ENCODE peak calls at places on chromosomes 6 and 20, in eight cellular contexts. One of them, this sample, is unnamed.

GRCh38 chr20:43699941-43700565 is 26.7 kb downstream of the GTSF1L start:
- DNase-seq in transverse colon: no peak
- DNase-seq in brain microvascular endothelial cell: no peak
- DNase-seq in H7: no peak
- DNase-seq in tibial artery: no peak
- DNase-seq in heart left ventricle: no peak
- DNase-seq in uterus: no peak
- DNase-seq in foreskin fibroblast: no peak
- DNase-seq in this sample: no peak

GRCh38 chr6:136886110-136886509 is 36.0 kb upstream of the SLC35D3 start:
- DNase-seq in transverse colon: no peak
- DNase-seq in brain microvascular endothelial cell: no peak
- DNase-seq in H7: no peak
- DNase-seq in tibial artery: no peak
- DNase-seq in heart left ventricle: no peak
- DNase-seq in uterus: no peak
- DNase-seq in foreskin fibroblast: peak; percentile 18
- DNase-seq in this sample: no peak

GRCh38 chr6:99032396-99032795 is 84.7 kb upstream of the FBXL4 start:
- DNase-seq in transverse colon: no peak
- DNase-seq in brain microvascular endothelial cell: no peak
- DNase-seq in H7: no peak
- DNase-seq in tibial artery: no peak
- DNase-seq in heart left ventricle: no peak
- DNase-seq in uterus: no peak
- DNase-seq in foreskin fibroblast: no peak
- DNase-seq in this sample: no peak

GRCh38 chr20:13915244-13915643 is 75.2 kb downstream of the SEL1L2 start:
- DNase-seq in transverse colon: no peak
- DNase-seq in brain microvascular endothelial cell: no peak
- DNase-seq in H7: no peak
- DNase-seq in tibial artery: no peak
- DNase-seq in heart left ventricle: no peak
- DNase-seq in uterus: no peak
- DNase-seq in foreskin fibroblast: no peak
- DNase-seq in this sample: no peak

GRCh38 chr20:50215917-50216316 is 25.3 kb downstream of the CEBPB start:
- DNase-seq in transverse colon: peak; percentile 56
- DNase-seq in brain microvascular endothelial cell: no peak
- DNase-seq in H7: peak; percentile 63
- DNase-seq in tibial artery: peak; percentile 55
- DNase-seq in heart left ventricle: no peak
- DNase-seq in uterus: no peak
- DNase-seq in foreskin fibroblast: no peak
- DNase-seq in this sample: no peak

GRCh38 chr6:13267142-13267621 is 61.2 kb downstream of the TBC1D7 start:
- DNase-seq in transverse colon: no peak
- DNase-seq in brain microvascular endothelial cell: peak; percentile 1
- DNase-seq in H7: no peak
- DNase-seq in tibial artery: no peak
- DNase-seq in heart left ventricle: no peak
- DNase-seq in uterus: no peak
- DNase-seq in foreskin fibroblast: peak; percentile 75
- DNase-seq in this sample: peak; percentile 39

GRCh38 chr6:154792761-154793160 is 59.5 kb downstream of the SCAF8 start:
- DNase-seq in transverse colon: no peak
- DNase-seq in brain microvascular endothelial cell: peak; percentile 12
- DNase-seq in H7: no peak
- DNase-seq in tibial artery: no peak
- DNase-seq in heart left ventricle: no peak
- DNase-seq in uterus: no peak
- DNase-seq in foreskin fibroblast: no peak
- DNase-seq in this sample: peak; percentile 25

GRCh38 chr20:37567331-37567665 is 39.6 kb upstream of the BLCAP start:
- DNase-seq in transverse colon: no peak
- DNase-seq in brain microvascular endothelial cell: no peak
- DNase-seq in H7: peak; percentile 52
- DNase-seq in tibial artery: peak; percentile 35
- DNase-seq in heart left ventricle: no peak
- DNase-seq in uterus: no peak
- DNase-seq in foreskin fibroblast: no peak
- DNase-seq in this sample: no peak

GRCh38 chr6:156652231-156652750 is 124.9 kb upstream of the ARID1B start:
- DNase-seq in transverse colon: no peak
- DNase-seq in brain microvascular endothelial cell: no peak
- DNase-seq in H7: no peak
- DNase-seq in tibial artery: no peak
- DNase-seq in heart left ventricle: no peak
- DNase-seq in uterus: no peak
- DNase-seq in foreskin fibroblast: no peak
- DNase-seq in this sample: peak; percentile 30

GRCh38 chr6:40912158-40912946 is 126.7 kb downstream of the UNC5CL start:
- DNase-seq in transverse colon: peak; percentile 61
- DNase-seq in brain microvascular endothelial cell: no peak
- DNase-seq in H7: peak; percentile 64
- DNase-seq in tibial artery: no peak
- DNase-seq in heart left ventricle: peak; percentile 46
- DNase-seq in uterus: no peak
- DNase-seq in foreskin fibroblast: peak; percentile 44
- DNase-seq in this sample: peak; percentile 23

GRCh38 chr20:16778159-16778558 is 30.0 kb downstream of the OTOR start:
- DNase-seq in transverse colon: no peak
- DNase-seq in brain microvascular endothelial cell: no peak
- DNase-seq in H7: no peak
- DNase-seq in tibial artery: no peak
- DNase-seq in heart left ventricle: no peak
- DNase-seq in uterus: no peak
- DNase-seq in foreskin fibroblast: no peak
- DNase-seq in this sample: no peak

GRCh38 chr6:139342957-139343750 is 31.3 kb downstream of the CITED2 start:
- DNase-seq in transverse colon: no peak
- DNase-seq in brain microvascular endothelial cell: no peak
- DNase-seq in H7: no peak
- DNase-seq in tibial artery: no peak
- DNase-seq in heart left ventricle: no peak
- DNase-seq in uterus: no peak
- DNase-seq in foreskin fibroblast: no peak
- DNase-seq in this sample: no peak

GRCh38 chr6:2952557-2953095 is 18.7 kb downstream of the SERPINB6 start:
- DNase-seq in transverse colon: peak; percentile 87
- DNase-seq in brain microvascular endothelial cell: peak; percentile 81
- DNase-seq in H7: peak; percentile 93
- DNase-seq in tibial artery: peak; percentile 93
- DNase-seq in heart left ventricle: peak; percentile 75
- DNase-seq in uterus: peak; percentile 85
- DNase-seq in foreskin fibroblast: peak; percentile 94
- DNase-seq in this sample: peak; percentile 87
- H3K4me3 ChIP-seq in transverse colon: no peak overlapping the region
- H3K4me3 ChIP-seq in brain microvascular endothelial cell: peak overlapping the region; percentile 26
- H3K4me3 ChIP-seq in H7: no peak overlapping the region
- H3K4me3 ChIP-seq in tibial artery: peak overlapping the region; percentile 4
- H3K4me3 ChIP-seq in heart left ventricle: peak overlapping the region; percentile 10
- H3K4me3 ChIP-seq in uterus: no peak overlapping the region
- H3K4me3 ChIP-seq in foreskin fibroblast: no peak overlapping the region
- H3K4me3 ChIP-seq in this sample: no peak overlapping the region

GRCh38 chr6:69069881-69070280 is 434.8 kb downstream of the ADGRB3 start:
- DNase-seq in transverse colon: no peak
- DNase-seq in brain microvascular endothelial cell: no peak
- DNase-seq in H7: no peak
- DNase-seq in tibial artery: no peak
- DNase-seq in heart left ventricle: no peak
- DNase-seq in uterus: no peak
- DNase-seq in foreskin fibroblast: peak; percentile 4
- DNase-seq in this sample: no peak
- H3K4me3 ChIP-seq in transverse colon: no peak overlapping the region
- H3K4me3 ChIP-seq in brain microvascular endothelial cell: no peak overlapping the region
- H3K4me3 ChIP-seq in H7: no peak overlapping the region
- H3K4me3 ChIP-seq in tibial artery: no peak overlapping the region
- H3K4me3 ChIP-seq in heart left ventricle: no peak overlapping the region
- H3K4me3 ChIP-seq in uterus: no peak overlapping the region
- H3K4me3 ChIP-seq in foreskin fibroblast: no peak overlapping the region
- H3K4me3 ChIP-seq in this sample: no peak overlapping the region

DNA sequence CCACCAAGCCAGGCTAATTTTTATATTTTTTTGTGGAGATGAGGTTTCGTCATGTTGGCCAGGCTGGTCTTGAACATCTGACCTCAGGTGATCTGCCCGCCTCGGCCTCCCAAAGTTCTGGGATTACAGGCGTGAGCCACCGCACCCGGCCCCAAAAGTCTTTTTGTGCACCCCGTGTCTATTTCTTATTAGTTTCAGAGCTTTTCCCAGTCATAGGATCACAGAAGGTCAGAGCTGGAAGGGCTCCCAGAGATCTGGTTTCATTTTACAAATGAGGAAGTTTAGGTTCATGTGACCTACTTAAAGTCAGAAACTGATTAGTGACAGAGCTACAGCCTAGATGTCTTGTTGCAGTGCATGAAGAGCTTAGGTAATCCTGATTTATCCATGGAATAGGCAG is 1.6 kb upstream of the OGFRL1 start:
- DNase-seq in transverse colon: peak; percentile 13
- DNase-seq in brain microvascular endothelial cell: no peak
- DNase-seq in H7: no peak
- DNase-seq in tibial artery: no peak
- DNase-seq in heart left ventricle: peak; percentile 25
- DNase-seq in uterus: no peak
- DNase-seq in foreskin fibroblast: peak; percentile 81
- DNase-seq in this sample: peak; percentile 31
- H3K4me3 ChIP-seq in transverse colon: no peak overlapping the region
- H3K4me3 ChIP-seq in brain microvascular endothelial cell: no peak overlapping the region
- H3K4me3 ChIP-seq in H7: no peak overlapping the region
- H3K4me3 ChIP-seq in tibial artery: no peak overlapping the region
- H3K4me3 ChIP-seq in heart left ventricle: no peak overlapping the region
- H3K4me3 ChIP-seq in uterus: no peak overlapping the region
- H3K4me3 ChIP-seq in foreskin fibroblast: peak overlapping the region; percentile 14
- H3K4me3 ChIP-seq in this sample: no peak overlapping the region

DNA sequence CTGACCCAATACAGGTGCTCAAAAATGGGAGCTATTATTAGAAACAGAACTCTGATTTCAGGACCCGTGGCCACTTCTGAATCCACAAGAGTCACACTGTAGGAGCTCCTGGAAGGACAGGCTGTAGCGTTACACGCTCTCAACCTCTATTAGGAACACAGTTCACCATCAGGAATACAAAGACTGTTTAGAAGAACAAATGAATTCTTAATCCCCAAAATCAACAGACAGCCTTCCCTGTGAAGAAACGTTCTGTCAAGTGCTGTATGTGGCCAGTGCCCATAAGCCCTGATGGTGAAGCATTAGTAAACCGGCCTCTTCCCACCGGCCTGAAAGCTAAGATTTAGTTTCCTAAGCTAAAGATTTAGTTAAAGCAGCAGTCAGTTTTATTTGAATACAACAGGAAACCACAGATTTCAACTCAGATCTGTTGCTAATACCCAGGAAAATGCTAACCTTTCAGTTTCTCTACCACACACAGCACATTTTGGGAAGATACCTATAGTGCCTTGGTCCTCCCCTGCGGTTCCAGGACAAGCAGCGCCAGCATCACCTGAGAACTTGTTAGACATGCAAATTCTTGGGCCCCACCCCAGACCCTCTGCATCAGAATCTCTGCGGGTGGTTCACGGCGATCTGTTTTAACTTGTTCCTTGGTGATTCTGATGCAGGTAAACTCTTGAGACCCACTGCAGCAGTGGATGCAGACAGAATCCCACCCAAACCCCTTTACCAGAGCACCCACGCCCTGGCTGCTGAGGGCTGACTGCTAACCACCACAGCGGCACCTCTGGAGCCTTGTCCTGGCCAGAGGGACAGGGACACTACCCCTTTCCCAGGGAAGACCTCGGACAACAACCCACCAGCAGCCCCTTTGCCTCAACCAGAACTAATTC is 33.4 kb downstream of the MTRES1 start:
- DNase-seq in transverse colon: no peak
- DNase-seq in brain microvascular endothelial cell: no peak
- DNase-seq in H7: peak; percentile 68
- DNase-seq in tibial artery: no peak
- DNase-seq in heart left ventricle: no peak
- DNase-seq in uterus: no peak
- DNase-seq in foreskin fibroblast: peak; percentile 24
- DNase-seq in this sample: no peak
- H3K4me3 ChIP-seq in transverse colon: no peak overlapping the region
- H3K4me3 ChIP-seq in brain microvascular endothelial cell: no peak overlapping the region
- H3K4me3 ChIP-seq in H7: no peak overlapping the region
- H3K4me3 ChIP-seq in tibial artery: no peak overlapping the region
- H3K4me3 ChIP-seq in heart left ventricle: no peak overlapping the region
- H3K4me3 ChIP-seq in uterus: no peak overlapping the region
- H3K4me3 ChIP-seq in foreskin fibroblast: no peak overlapping the region
- H3K4me3 ChIP-seq in this sample: no peak overlapping the region

GRCh38 chr6:10513544-10513943 is 7.6 kb upstream of the GCNT2 start:
- DNase-seq in transverse colon: no peak
- DNase-seq in brain microvascular endothelial cell: no peak
- DNase-seq in H7: no peak
- DNase-seq in tibial artery: no peak
- DNase-seq in heart left ventricle: no peak
- DNase-seq in uterus: no peak
- DNase-seq in foreskin fibroblast: no peak
- DNase-seq in this sample: no peak

GRCh38 chr6:10511477-10511876 is 9.7 kb upstream of the GCNT2 start:
- DNase-seq in transverse colon: no peak
- DNase-seq in brain microvascular endothelial cell: peak; percentile 8
- DNase-seq in H7: no peak
- DNase-seq in tibial artery: no peak
- DNase-seq in heart left ventricle: peak; percentile 36
- DNase-seq in uterus: no peak
- DNase-seq in foreskin fibroblast: peak; percentile 19
- DNase-seq in this sample: no peak

GRCh38 chr6:10507715-10508114 is 13.4 kb upstream of the GCNT2 start:
- DNase-seq in transverse colon: no peak
- DNase-seq in brain microvascular endothelial cell: no peak
- DNase-seq in H7: no peak
- DNase-seq in tibial artery: no peak
- DNase-seq in heart left ventricle: no peak
- DNase-seq in uterus: no peak
- DNase-seq in foreskin fibroblast: no peak
- DNase-seq in this sample: no peak

GRCh38 chr6:10514049-10514780 is 6.9 kb upstream of the GCNT2 start:
- DNase-seq in transverse colon: no peak
- DNase-seq in brain microvascular endothelial cell: no peak
- DNase-seq in H7: no peak
- DNase-seq in tibial artery: no peak
- DNase-seq in heart left ventricle: no peak
- DNase-seq in uterus: no peak
- DNase-seq in foreskin fibroblast: no peak
- DNase-seq in this sample: no peak

GRCh38 chr6:10510592-10511367 is 10.4 kb upstream of the GCNT2 start:
- DNase-seq in transverse colon: peak; percentile 73
- DNase-seq in brain microvascular endothelial cell: peak; percentile 18
- DNase-seq in H7: peak; percentile 70
- DNase-seq in tibial artery: no peak
- DNase-seq in heart left ventricle: peak; percentile 70
- DNase-seq in uterus: no peak
- DNase-seq in foreskin fibroblast: peak; percentile 63
- DNase-seq in this sample: peak; percentile 28
- H3K4me3 ChIP-seq in transverse colon: peak overlapping the region; percentile 12
- H3K4me3 ChIP-seq in brain microvascular endothelial cell: no peak overlapping the region
- H3K4me3 ChIP-seq in H7: no peak overlapping the region
- H3K4me3 ChIP-seq in tibial artery: no peak overlapping the region
- H3K4me3 ChIP-seq in heart left ventricle: no peak overlapping the region
- H3K4me3 ChIP-seq in uterus: no peak overlapping the region
- H3K4me3 ChIP-seq in foreskin fibroblast: no peak overlapping the region
- H3K4me3 ChIP-seq in this sample: no peak overlapping the region

DNA sequence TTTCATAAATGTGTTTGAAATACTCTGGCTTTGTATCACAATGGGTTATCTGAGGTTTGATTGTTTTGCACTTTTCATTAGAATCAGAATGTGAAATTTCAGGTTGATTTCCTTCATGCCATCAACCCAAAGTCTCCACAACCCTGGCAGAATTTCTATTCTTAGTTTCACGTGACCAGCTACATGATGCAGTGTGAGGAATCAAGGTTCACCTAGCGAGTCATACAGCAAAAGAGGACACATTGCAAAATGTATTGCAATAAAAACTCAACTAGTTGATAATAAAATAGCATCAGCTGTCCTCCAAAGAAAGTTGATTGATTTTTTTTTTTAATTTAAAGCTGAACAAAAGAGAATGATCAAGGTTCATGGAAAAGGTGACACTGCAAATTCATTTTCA is 2.2 kb downstream of the HAO1 start:
- DNase-seq in transverse colon: no peak
- DNase-seq in brain microvascular endothelial cell: no peak
- DNase-seq in H7: no peak
- DNase-seq in tibial artery: no peak
- DNase-seq in heart left ventricle: no peak
- DNase-seq in uterus: no peak
- DNase-seq in foreskin fibroblast: peak; percentile 28
- DNase-seq in this sample: no peak
- H3K4me3 ChIP-seq in transverse colon: no peak overlapping the region
- H3K4me3 ChIP-seq in brain microvascular endothelial cell: no peak overlapping the region
- H3K4me3 ChIP-seq in H7: no peak overlapping the region
- H3K4me3 ChIP-seq in tibial artery: no peak overlapping the region
- H3K4me3 ChIP-seq in heart left ventricle: no peak overlapping the region
- H3K4me3 ChIP-seq in uterus: no peak overlapping the region
- H3K4me3 ChIP-seq in foreskin fibroblast: no peak overlapping the region
- H3K4me3 ChIP-seq in this sample: no peak overlapping the region

This sample was measured in fibroblast of lung.